ENCODE peak calls at places on chromosomes 12 and 14, in six cellular contexts. A, L, Z, Q, C and E are unnamed samples.

GRCh38 chr14:30277268-30277667 is 281.7 kb upstream of the G2E3 start:
- DNase-seq in A (peak; percentile 82), L (no peak), Z (no peak), Q (no peak), C (no peak), E (no peak)

GRCh38 chr12:92533280-92533890 is 169.4 kb upstream of the PLEKHG7 start:
- DNase-seq in A (no peak), L (no peak), Z (no peak), Q (no peak), C (no peak), E (no peak)

GRCh38 chr12:96441811-96442210 is 41.6 kb upstream of the CDK17 start:
- DNase-seq in A (no peak), L (no peak), Z (no peak), Q (no peak), C (no peak), E (no peak)

GRCh38 chr12:56220611-56221232 is 1.0 kb downstream of the RNF41 start:
- DNase-seq in A (peak; percentile 57), L (no peak), Z (no peak), Q (no peak), C (no peak), E (no peak)

GRCh38 chr14:36662543-36663403 is 1.1 kb downstream of the PAX9 start:
- DNase-seq in A (peak; percentile 6), L (no peak), Z (no peak), Q (peak; percentile 51), C (no peak), E (no peak)

GRCh38 chr14:63938198-63939005 is 85.6 kb downstream of the SYNE2 start:
- DNase-seq in A (no peak), L (no peak), Z (no peak), Q (no peak), C (no peak), E (peak; percentile 30)

GRCh38 chr14:56189306-56189705 is 71.1 kb downstream of the PELI2 start:
- DNase-seq in A (peak; percentile 81), L (peak; percentile 55), Z (no peak), Q (no peak), C (no peak), E (no peak)

GRCh38 chr12:108457006-108457733 is 57.9 kb upstream of the FICD start:
- DNase-seq in A (peak; percentile 91), L (no peak), Z (peak; percentile 65), Q (peak; percentile 65), C (no peak), E (no peak)

GRCh38 chr14:80356413-80356812 is 145.1 kb upstream of the DIO2 start:
- DNase-seq in A (peak; percentile 3), L (peak; percentile 3), Z (no peak), Q (peak; percentile 21), C (no peak), E (no peak)

GRCh38 chr12:913919-914718 is 35.4 kb downstream of the RAD52 start:
- DNase-seq in A (no peak), L (peak; percentile 32), Z (no peak), Q (no peak), C (no peak), E (no peak)